ENCODE peak calls at places on chromosomes 4 and X, in eight cellular contexts. X is Calu3, M is EL, R is T-helper 17 cell, F is left lung, Q is OCI-LY7, Y is mesenchymal stem cell, K is psoas muscle. T is an unnamed sample.
A peak's percentile ranks its signal among the peaks of the same experiment; 100 is the strongest.

GRCh38 chr4:6720202-6720699 is 4.3 kb downstream of the BLOC1S4 start:
- DNase-seq in F (peak; percentile 96), R (peak; percentile 79), X (peak; percentile 89), Y (peak; percentile 77), Q (peak; percentile 75), M (peak; percentile 69), K (peak; percentile 94), T (peak; percentile 89)

GRCh38 chrX:97039363-97040029 is 155.8 kb downstream of the RPA4 start:
- DNase-seq in K (no peak), Q (no peak), Y (peak; percentile 2), F (no peak), X (peak; percentile 4), R (no peak), M (no peak), T (peak; percentile 21)

GRCh38 chr4:153850525-153851280 is 61.8 kb upstream of the SFRP2 start:
- DNase-seq in X (no peak), K (no peak), Y (no peak), M (no peak), Q (no peak), R (no peak), F (no peak), T (no peak)

GRCh38 chrX:3950373-3950772 is 236.9 kb upstream of the PRKX start:
- DNase-seq in R (no peak), F (no peak), M (no peak), X (peak; percentile 13), Y (no peak), Q (no peak), K (no peak), T (no peak)

GRCh38 chrX:47380268-47380667 is 9.9 kb downstream of the ZNF157 start:
- DNase-seq in X (no peak), M (no peak), K (no peak), Y (no peak), F (no peak), Q (no peak), R (peak; percentile 28), T (no peak)

GRCh38 chr4:108941914-108942379 is 179.1 kb upstream of the ETNPPL start:
- DNase-seq in K (peak; percentile 57), X (no peak), Q (no peak), Y (no peak), M (no peak), R (no peak), F (no peak), T (no peak)

GRCh38 chr4:181569553-181569952 is 673.6 kb upstream of the TENM3 start:
- DNase-seq in M (peak; percentile 40), X (no peak), Y (peak; percentile 17), R (no peak), Q (peak; percentile 26), F (no peak), K (no peak), T (no peak)

GRCh38 chr4:150518559-150518958 is 63.4 kb upstream of the MAB21L2 start:
- DNase-seq in X (no peak), Y (peak; percentile 38), F (no peak), Q (no peak), K (no peak), M (peak; percentile 18), R (no peak), T (no peak)

T was measured in tibial artery.